ENCODE peak calls at places on chromosomes 5 and 9, in nine cellular contexts. Y is AG08396; H is activated CD8-positive, alpha-beta memory T cell treated with anti-CD3 and anti-CD28 coated beads for 4 hours; G is central memory CD4-positive, alpha-beta T cell; I is activated effector memory CD4-positive, alpha-beta T cell treated with Interleukin-2 at 50 U/mL for 16 hours; E is prostate gland; L is HEK293T; S is kidney epithelial cell; O is A549. W is an unnamed sample.

GRCh38 chr5:133894143-133894542 is 74.3 kb downstream of the C5orf15 start:
- DNase-seq in L (no peak), S (no peak), Y (no peak), E (no peak), H (no peak), G (no peak), I (no peak), O (no peak), W (no peak)

GRCh38 chr5:137737349-137738256 is 1.7 kb upstream of the KLHL3 start:
- DNase-seq in O (no peak), Y (no peak), G (peak), L (no peak), H (no peak), S (no peak), E (no peak), I (no peak), W (no peak)

GRCh38 chr5:32172908-32173393 is 1.2 kb downstream of the GOLPH3 start:
- DNase-seq in H (no peak), E (no peak), S (no peak), Y (peak), G (peak), L (no peak), O (no peak), I (no peak), W (no peak)

GRCh38 chr5:153988510-153988909 is 50.2 kb downstream of the FAM114A2 start:
- DNase-seq in L (no peak), E (no peak), O (no peak), I (no peak), Y (no peak), H (no peak), S (no peak), G (no peak), W (no peak)

GRCh38 chr9:87195306-87195705 is 248.0 kb upstream of the GAS1 start:
- DNase-seq in I (no peak), G (no peak), E (no peak), L (no peak), H (no peak), Y (no peak), S (no peak), O (no peak), W (no peak)

GRCh38 chr9:132160802-132161742 is 786 bp upstream of the NTNG2 start:
- DNase-seq in S (peak), G (peak), H (peak), I (peak), E (no peak), O (peak), Y (peak), L (peak), W (no peak)

GRCh38 chr9:7237473-7238243 is 479.9 kb downstream of the KDM4C start:
- DNase-seq in O (no peak), Y (no peak), E (no peak), L (no peak), G (no peak), S (no peak), I (no peak), H (no peak), W (no peak)

GRCh38 chr9:138051586-138052321 is 174.2 kb downstream of the CACNA1B start:
- DNase-seq in L (no peak), I (no peak), H (no peak), Y (no peak), E (no peak), G (no peak), O (no peak), S (no peak), W (peak)

GRCh38 chr5:95406426-95407093 is 15.4 kb downstream of the FAM81B start:
- DNase-seq in O (no peak), Y (no peak), S (no peak), H (no peak), G (no peak), E (no peak), I (no peak), L (no peak), W (no peak)

GRCh38 chr9:16150501-16150900 is 597.7 kb downstream of the CCDC171 start:
- DNase-seq in O (no peak), L (no peak), G (no peak), E (peak), I (no peak), Y (no peak), H (no peak), S (no peak), W (no peak)

GRCh38 chr9:134939836-134940235 is 22.1 kb upstream of the FCN1 start:
- DNase-seq in I (no peak), O (no peak), G (no peak), S (no peak), L (no peak), E (no peak), Y (no peak), H (no peak), W (no peak)

GRCh38 chr5:176901260-176902101 is 2.3 kb upstream of the HK3 start:
- DNase-seq in G (no peak), S (peak), O (no peak), E (no peak), Y (no peak), I (no peak), H (no peak), L (no peak), W (no peak)